ENCODE peak calls at places on chromosome 1, in seven cellular contexts. G, D, S, P, E, L and A are unnamed samples.

GRCh38 chr1:18037651-18038050 is 69.9 kb upstream of the IGSF21 start:
- DNase-seq in P (no peak), E (no peak), L (no peak), G (no peak), D (no peak), S (no peak), A (no peak)

GRCh38 chr1:109761227-109762038 is 2.3 kb downstream of the EPS8L3 start:
- DNase-seq in L (no peak), E (no peak), S (no peak), G (no peak), D (no peak), P (peak; percentile 28), A (no peak)

GRCh38 chr1:230754831-230755230 is 7.6 kb downstream of the CAPN9 start:
- DNase-seq in L (no peak), E (no peak), D (no peak), G (no peak), P (no peak), S (no peak), A (no peak)

GRCh38 chr1:47333922-47334764 is 553 bp downstream of the CMPK1 start:
- DNase-seq in E (no peak), D (peak; percentile 83), P (peak; percentile 92), G (no peak), S (peak; percentile 86), L (peak; percentile 58), A (peak; percentile 83)

GRCh38 chr1:153937331-153937730 is 9.2 kb downstream of the DENND4B start:
- DNase-seq in P (peak; percentile 7), S (no peak), D (no peak), G (no peak), L (no peak), E (no peak), A (no peak)

GRCh38 chr1:225813250-225813964 is 3.5 kb downstream of the EPHX1 start:
- DNase-seq in E (no peak), S (peak; percentile 81), P (no peak), G (no peak), D (no peak), L (peak; percentile 100), A (no peak)

GRCh38 chr1:230864441-230864840 is 3.9 kb downstream of the C1orf198 start:
- DNase-seq in G (no peak), D (no peak), L (no peak), P (no peak), S (no peak), E (no peak), A (no peak)

GRCh38 chr1:151905070-151905442 is 4.3 kb downstream of the THEM4 start:
- DNase-seq in G (no peak), S (peak; percentile 14), D (no peak), L (no peak), E (no peak), P (no peak), A (no peak)

GRCh38 chr1:24536391-24536840 is 19.5 kb upstream of the NCMAP start:
- DNase-seq in E (no peak), P (peak; percentile 23), L (peak; percentile 35), G (peak; percentile 82), S (no peak), D (no peak), A (no peak)

GRCh38 chr1:173424786-173425407 is 52.2 kb upstream of the PRDX6 start:
- DNase-seq in L (no peak), P (no peak), S (no peak), G (no peak), D (no peak), E (no peak), A (no peak)

GRCh38 chr1:217253985-217254384 is 376.9 kb downstream of the GPATCH2 start:
- DNase-seq in G (no peak), S (no peak), D (no peak), E (no peak), L (no peak), P (no peak), A (no peak)
- TF ChIP-seq TAF1 in G (no peak), S (no peak), D (no peak), E (no peak), L (no peak), P (no peak), A (no peak)

GRCh38 chr1:6099787-6100765 is 54.4 kb downstream of the KCNAB2 start:
- DNase-seq in D (no peak), L (no peak), S (no peak), G (no peak), E (no peak), P (peak; percentile 78), A (no peak)
- TF ChIP-seq POLR2AphosphoS5 in D (no peak), L (no peak), S (no peak), G (no peak), E (no peak), P (no peak), A (peak; percentile 51)

DNA sequence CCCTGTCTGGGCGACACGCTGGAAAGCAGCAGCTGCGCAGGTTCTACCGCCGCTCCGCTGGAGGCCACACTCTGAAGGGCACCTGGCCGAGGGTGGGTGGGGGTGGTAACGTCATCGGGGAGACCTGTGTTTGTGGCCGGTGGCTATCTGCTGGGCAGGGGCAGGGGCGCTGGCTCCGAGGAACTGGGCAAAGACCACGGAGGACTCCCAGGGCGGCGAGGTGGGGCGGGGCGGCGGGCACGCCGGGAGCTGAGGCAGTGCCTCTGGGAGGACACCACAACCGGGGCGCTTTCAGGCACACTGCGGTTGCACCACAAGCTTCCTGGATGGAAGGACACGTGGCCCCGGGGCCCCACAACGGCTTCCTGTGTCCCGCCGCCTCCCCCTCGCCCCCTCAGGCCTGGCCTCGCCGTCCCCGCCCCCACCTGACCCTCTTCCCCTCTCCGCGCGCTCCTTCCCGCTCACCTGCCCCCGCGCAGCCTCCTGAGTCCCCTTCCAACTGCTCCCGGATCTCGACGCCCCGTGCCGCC is 3.3 kb upstream of the DENND2D start:
- DNase-seq in G (peak; percentile 77), L (no peak), D (peak; percentile 86), E (no peak), S (no peak), P (peak; percentile 62), A (peak; percentile 90)
- TF ChIP-seq TAF1 in G (peak; percentile 70), L (no peak), D (peak; percentile 32), E (no peak), S (no peak), P (no peak), A (peak; percentile 9)

DNA sequence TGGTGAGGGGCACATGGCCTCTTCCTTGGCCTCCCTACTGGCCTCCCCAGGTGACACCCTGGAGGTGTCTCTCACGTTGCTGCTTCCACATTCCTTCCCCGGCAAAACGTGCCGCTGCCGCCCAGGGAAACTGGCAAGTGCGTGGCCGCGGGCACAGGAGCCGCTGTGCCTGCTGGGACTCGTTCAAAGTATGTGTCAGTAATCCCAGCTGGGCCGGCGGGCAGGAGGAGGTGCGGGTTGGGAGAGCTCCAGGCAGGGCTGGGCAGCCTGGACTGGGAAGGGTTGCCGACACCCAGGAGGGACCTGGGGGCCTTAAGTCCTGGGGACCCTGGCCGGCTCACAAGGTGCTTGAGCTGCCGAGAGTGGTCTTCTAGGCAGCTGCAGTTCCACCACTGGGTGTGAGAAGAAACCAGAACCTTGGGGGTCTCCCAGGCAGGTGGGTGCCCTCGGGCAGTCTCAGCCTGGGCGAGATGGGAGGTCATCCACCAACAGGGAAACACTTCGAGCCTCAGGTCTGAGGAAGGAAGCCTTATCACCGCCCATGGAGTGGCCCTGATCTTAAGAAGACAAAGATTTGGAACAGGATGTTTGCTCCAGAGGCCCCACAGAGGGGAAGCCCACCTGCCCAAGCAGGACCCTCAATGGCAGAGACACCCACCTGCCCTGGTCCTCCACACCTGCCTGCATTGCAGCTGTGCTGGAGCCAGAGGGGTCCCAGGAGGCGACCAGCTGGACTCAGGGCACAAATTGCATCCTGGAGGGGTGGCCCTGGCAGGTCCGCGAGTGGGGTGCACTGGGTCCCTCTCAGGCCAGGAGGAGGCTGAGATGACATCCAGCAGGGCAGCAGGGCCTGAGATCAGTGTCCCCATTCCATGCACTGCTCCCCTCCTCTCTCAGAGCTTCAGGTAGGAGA is 6.8 kb downstream of the WNT3A start:
- DNase-seq in L (no peak), S (peak; percentile 8), P (no peak), E (no peak), D (no peak), G (no peak), A (no peak)
- TF ChIP-seq POLR2AphosphoS5 in L (no peak), S (no peak), P (no peak), E (no peak), D (no peak), G (no peak), A (no peak)

GRCh38 chr1:116763787-116764465 is 9.7 kb downstream of the CD2 start:
- DNase-seq in D (no peak), E (no peak), S (peak; percentile 75), L (peak; percentile 39), G (no peak), P (peak; percentile 42), A (no peak)

GRCh38 chr1:116763116-116763786 is 9.0 kb downstream of the CD2 start:
- DNase-seq in G (no peak), P (no peak), S (no peak), L (no peak), E (no peak), D (no peak), A (no peak)

GRCh38 chr1:116760996-116761665 is 6.9 kb downstream of the CD2 start:
- DNase-seq in D (no peak), E (no peak), P (no peak), S (no peak), G (no peak), L (no peak), A (no peak)

GRCh38 chr1:116762281-116762680 is 8.1 kb downstream of the CD2 start:
- DNase-seq in L (no peak), P (no peak), S (no peak), D (no peak), G (no peak), E (no peak), A (no peak)

DNA sequence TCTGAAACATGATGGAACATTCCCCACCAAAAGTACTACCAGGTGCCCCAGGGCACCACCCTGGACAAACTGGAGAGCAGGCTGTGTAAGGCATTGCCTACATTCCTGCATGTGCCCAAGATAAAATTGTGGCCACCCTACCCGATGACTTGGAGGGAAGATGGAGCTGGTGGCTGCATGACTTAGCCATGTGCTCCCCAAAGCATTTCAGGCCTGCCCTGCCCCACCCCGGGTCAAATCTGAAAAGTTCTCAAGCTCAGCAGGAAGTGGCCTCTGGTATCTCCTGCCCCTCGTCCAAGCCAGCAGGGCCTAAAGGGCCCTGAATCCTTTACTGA is 8.5 kb downstream of the CD2 start:
- DNase-seq in P (no peak), D (no peak), E (no peak), S (peak; percentile 33), G (no peak), L (no peak), A (no peak)
- TF ChIP-seq TAF1 in P (no peak), D (no peak), E (no peak), S (no peak), G (no peak), L (no peak), A (no peak)

GRCh38 chr1:101316276-101316675 is 79.5 kb downstream of the S1PR1 start:
- DNase-seq in P (no peak), E (no peak), D (no peak), G (no peak), L (no peak), S (no peak), A (no peak)
- TF ChIP-seq POLR2AphosphoS5 in P (no peak), E (no peak), D (no peak), G (no peak), L (no peak), S (no peak), A (no peak)

GRCh38 chr1:81797701-81798100 is 3.0 kb upstream of the ADGRL2 start:
- DNase-seq in P (no peak), D (no peak), E (no peak), G (no peak), L (no peak), S (no peak), A (no peak)
- TF ChIP-seq TAF1 in P (no peak), D (no peak), E (no peak), G (no peak), L (no peak), S (no peak), A (no peak)